ENCODE peak calls at places on chromosome 7, in ten cellular contexts. One of them, this sample, is unnamed.

GRCh38 chr7:128235469-128235868 is 5.6 kb upstream of the LEP start:
- DNase-seq in Peyer's patch: no peak
- DNase-seq in epithelial cell of esophagus: no peak
- DNase-seq in colonic mucosa: no peak
- DNase-seq in cardiac muscle cell: no peak
- DNase-seq in tibial artery: no peak
- DNase-seq in SK-N-SH: no peak
- DNase-seq in AG10803: no peak
- DNase-seq in retinal pigment epithelial cell: no peak
- DNase-seq in heart right ventricle: no peak
- DNase-seq in this sample: no peak

GRCh38 chr7:64574481-64575159 is 11.7 kb upstream of the ZNF680 start:
- DNase-seq in Peyer's patch: no peak
- DNase-seq in epithelial cell of esophagus: peak; percentile 34
- DNase-seq in colonic mucosa: peak; percentile 22
- DNase-seq in cardiac muscle cell: peak; percentile 17
- DNase-seq in tibial artery: no peak
- DNase-seq in SK-N-SH: peak; percentile 93
- DNase-seq in AG10803: peak; percentile 21
- DNase-seq in retinal pigment epithelial cell: no peak
- DNase-seq in heart right ventricle: peak; percentile 62
- DNase-seq in this sample: no peak

GRCh38 chr7:133703547-133703946 is 423.6 kb upstream of the LRGUK start:
- DNase-seq in Peyer's patch: no peak
- DNase-seq in epithelial cell of esophagus: peak; percentile 52
- DNase-seq in colonic mucosa: no peak
- DNase-seq in cardiac muscle cell: no peak
- DNase-seq in tibial artery: no peak
- DNase-seq in SK-N-SH: peak; percentile 74
- DNase-seq in AG10803: peak; percentile 86
- DNase-seq in retinal pigment epithelial cell: no peak
- DNase-seq in heart right ventricle: no peak
- DNase-seq in this sample: no peak

GRCh38 chr7:138834583-138834982 is 36.6 kb upstream of the ATP6V0A4 start:
- DNase-seq in Peyer's patch: no peak
- DNase-seq in epithelial cell of esophagus: no peak
- DNase-seq in colonic mucosa: no peak
- DNase-seq in cardiac muscle cell: no peak
- DNase-seq in tibial artery: no peak
- DNase-seq in SK-N-SH: no peak
- DNase-seq in AG10803: no peak
- DNase-seq in retinal pigment epithelial cell: no peak
- DNase-seq in heart right ventricle: no peak
- DNase-seq in this sample: no peak

GRCh38 chr7:12965767-12966166 is 278.3 kb downstream of the ARL4A start:
- DNase-seq in Peyer's patch: no peak
- DNase-seq in epithelial cell of esophagus: peak; percentile 74
- DNase-seq in colonic mucosa: no peak
- DNase-seq in cardiac muscle cell: no peak
- DNase-seq in tibial artery: no peak
- DNase-seq in SK-N-SH: no peak
- DNase-seq in AG10803: no peak
- DNase-seq in retinal pigment epithelial cell: no peak
- DNase-seq in heart right ventricle: no peak
- DNase-seq in this sample: no peak

GRCh38 chr7:45435846-45436245 is 138.3 kb upstream of the ADCY1 start:
- DNase-seq in Peyer's patch: no peak
- DNase-seq in epithelial cell of esophagus: peak; percentile 88
- DNase-seq in colonic mucosa: no peak
- DNase-seq in cardiac muscle cell: no peak
- DNase-seq in tibial artery: no peak
- DNase-seq in SK-N-SH: no peak
- DNase-seq in AG10803: peak; percentile 91
- DNase-seq in retinal pigment epithelial cell: peak; percentile 85
- DNase-seq in heart right ventricle: no peak
- DNase-seq in this sample: no peak

GRCh38 chr7:47087866-47088265 is 494.0 kb downstream of the TNS3 start:
- DNase-seq in Peyer's patch: no peak
- DNase-seq in epithelial cell of esophagus: peak; percentile 47
- DNase-seq in colonic mucosa: no peak
- DNase-seq in cardiac muscle cell: no peak
- DNase-seq in tibial artery: no peak
- DNase-seq in SK-N-SH: no peak
- DNase-seq in AG10803: peak; percentile 40
- DNase-seq in retinal pigment epithelial cell: no peak
- DNase-seq in heart right ventricle: no peak
- DNase-seq in this sample: no peak

GRCh38 chr7:75866497-75867389 is 12.1 kb upstream of the RHBDD2 start:
- DNase-seq in Peyer's patch: peak; percentile 84
- DNase-seq in epithelial cell of esophagus: peak; percentile 74
- DNase-seq in colonic mucosa: peak; percentile 56
- DNase-seq in cardiac muscle cell: peak; percentile 71
- DNase-seq in tibial artery: peak; percentile 74
- DNase-seq in SK-N-SH: peak; percentile 86
- DNase-seq in AG10803: peak; percentile 63
- DNase-seq in retinal pigment epithelial cell: no peak
- DNase-seq in heart right ventricle: peak; percentile 30
- DNase-seq in this sample: no peak

GRCh38 chr7:41005381-41005901 is 697.4 kb downstream of the INHBA start:
- DNase-seq in Peyer's patch: no peak
- DNase-seq in epithelial cell of esophagus: peak; percentile 88
- DNase-seq in colonic mucosa: no peak
- DNase-seq in cardiac muscle cell: no peak
- DNase-seq in tibial artery: no peak
- DNase-seq in SK-N-SH: no peak
- DNase-seq in AG10803: peak; percentile 92
- DNase-seq in retinal pigment epithelial cell: no peak
- DNase-seq in heart right ventricle: no peak
- DNase-seq in this sample: no peak

GRCh38 chr7:152479595-152479994 is 43.8 kb upstream of the KMT2C start:
- DNase-seq in Peyer's patch: no peak
- DNase-seq in epithelial cell of esophagus: no peak
- DNase-seq in colonic mucosa: no peak
- DNase-seq in cardiac muscle cell: no peak
- DNase-seq in tibial artery: no peak
- DNase-seq in SK-N-SH: no peak
- DNase-seq in AG10803: no peak
- DNase-seq in retinal pigment epithelial cell: no peak
- DNase-seq in heart right ventricle: no peak
- DNase-seq in this sample: no peak

GRCh38 chr7:102412548-102412947 is 16.4 kb downstream of the PRKRIP1 start:
- DNase-seq in Peyer's patch: peak; percentile 75
- DNase-seq in epithelial cell of esophagus: peak; percentile 37
- DNase-seq in colonic mucosa: no peak
- DNase-seq in cardiac muscle cell: no peak
- DNase-seq in tibial artery: no peak
- DNase-seq in SK-N-SH: peak; percentile 73
- DNase-seq in AG10803: peak; percentile 25
- DNase-seq in retinal pigment epithelial cell: no peak
- DNase-seq in heart right ventricle: peak; percentile 38
- DNase-seq in this sample: no peak

GRCh38 chr7:58316-58715 is 134.1 kb upstream of the FAM20C start:
- DNase-seq in Peyer's patch: peak; percentile 27
- DNase-seq in epithelial cell of esophagus: no peak
- DNase-seq in colonic mucosa: no peak
- DNase-seq in cardiac muscle cell: no peak
- DNase-seq in tibial artery: no peak
- DNase-seq in SK-N-SH: no peak
- DNase-seq in AG10803: no peak
- DNase-seq in retinal pigment epithelial cell: no peak
- DNase-seq in heart right ventricle: no peak
- DNase-seq in this sample: no peak

GRCh38 chr7:151342811-151343210 is 1.2 kb downstream of the NUB1 start:
- DNase-seq in Peyer's patch: no peak
- DNase-seq in epithelial cell of esophagus: no peak
- DNase-seq in colonic mucosa: no peak
- DNase-seq in cardiac muscle cell: no peak
- DNase-seq in tibial artery: no peak
- DNase-seq in SK-N-SH: peak; percentile 32
- DNase-seq in AG10803: no peak
- DNase-seq in retinal pigment epithelial cell: no peak
- DNase-seq in heart right ventricle: no peak
- DNase-seq in this sample: no peak

DNA sequence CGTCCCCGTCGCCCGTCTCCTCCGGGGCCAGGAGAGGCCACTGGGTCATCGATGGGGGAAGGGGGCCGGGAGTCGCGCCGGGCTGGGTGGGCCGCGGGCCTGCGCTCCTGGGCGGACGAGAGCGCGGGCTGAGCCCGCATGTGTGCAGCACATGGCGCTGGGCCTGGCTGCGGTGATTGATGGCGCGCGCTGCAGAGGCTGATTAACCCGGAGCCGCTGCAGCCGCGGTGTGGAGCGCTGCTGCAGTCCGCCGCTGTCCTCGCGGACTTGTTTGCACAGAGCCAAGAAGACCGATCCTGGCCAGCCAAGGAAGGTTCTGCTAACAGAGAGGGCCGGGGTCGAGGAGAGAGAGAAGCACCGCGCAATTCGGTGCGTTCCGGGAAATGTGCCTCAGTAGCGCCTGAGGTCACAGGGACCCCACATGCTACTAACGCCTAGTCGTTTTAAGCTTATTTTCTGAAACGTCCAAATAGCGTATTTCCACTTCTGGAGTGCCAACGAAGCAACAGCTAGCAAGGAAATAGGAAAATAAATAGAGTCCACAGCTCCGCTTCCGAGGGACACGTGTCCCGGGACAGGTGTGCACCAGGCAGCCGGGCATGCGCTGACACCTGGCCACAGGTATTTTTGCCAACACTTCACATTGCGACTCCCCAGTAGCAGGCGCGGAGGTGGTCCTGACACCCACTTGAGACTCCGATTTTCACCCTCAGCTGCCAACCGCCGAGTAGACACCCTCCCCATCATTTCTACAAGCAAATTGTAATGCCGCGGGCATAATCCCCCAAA is 6.2 kb downstream of the MNX1 start:
- DNase-seq in Peyer's patch: no peak
- DNase-seq in epithelial cell of esophagus: peak; percentile 42
- DNase-seq in colonic mucosa: no peak
- DNase-seq in cardiac muscle cell: peak; percentile 65
- DNase-seq in tibial artery: peak; percentile 50
- DNase-seq in SK-N-SH: peak; percentile 88
- DNase-seq in AG10803: peak; percentile 50
- DNase-seq in retinal pigment epithelial cell: no peak
- DNase-seq in heart right ventricle: no peak
- DNase-seq in this sample: no peak
- H3K4me3 ChIP-seq in Peyer's patch: no peak overlapping the region
- H3K4me3 ChIP-seq in epithelial cell of esophagus: no peak overlapping the region
- H3K4me3 ChIP-seq in colonic mucosa: no peak overlapping the region
- H3K4me3 ChIP-seq in cardiac muscle cell: no peak overlapping the region
- H3K4me3 ChIP-seq in tibial artery: no peak overlapping the region
- H3K4me3 ChIP-seq in SK-N-SH: no peak overlapping the region
- H3K4me3 ChIP-seq in AG10803: no peak overlapping the region
- H3K4me3 ChIP-seq in retinal pigment epithelial cell: no peak overlapping the region
- H3K4me3 ChIP-seq in heart right ventricle: no peak overlapping the region
- H3K4me3 ChIP-seq in this sample: no peak overlapping the region

DNA sequence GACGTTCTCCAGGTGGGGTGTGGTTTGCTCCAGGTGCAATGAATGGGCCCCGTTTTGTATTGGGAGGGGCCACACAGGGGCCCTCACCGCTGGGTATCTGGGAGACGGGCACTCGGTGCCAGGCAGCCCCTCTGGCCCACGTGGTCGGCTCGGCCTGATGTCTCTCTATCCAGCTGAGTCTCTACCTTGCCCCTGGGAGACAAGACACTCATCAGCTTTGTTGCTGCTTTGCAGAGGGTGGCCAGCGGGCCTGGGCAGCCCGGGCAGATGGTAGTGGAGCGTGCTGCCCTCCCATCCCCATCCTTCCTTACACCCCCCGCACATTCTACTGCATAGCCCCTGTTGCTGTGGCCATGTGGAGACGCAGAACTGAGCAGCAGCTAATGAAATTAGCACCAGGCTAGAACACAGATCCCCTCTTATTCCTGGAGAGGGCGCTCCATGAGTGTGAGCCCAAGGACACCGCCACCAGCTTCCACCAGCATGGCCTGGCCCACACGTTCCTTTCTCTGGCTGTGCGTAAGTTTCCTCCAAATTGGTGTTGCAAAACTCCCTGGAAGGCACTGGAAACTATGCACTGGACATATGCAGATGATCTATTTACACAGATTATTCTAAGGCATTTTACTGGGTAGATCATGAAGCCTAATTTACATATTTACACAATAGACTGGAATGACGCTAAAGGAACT is 455.8 kb upstream of the FOXK1 start:
- DNase-seq in Peyer's patch: no peak
- DNase-seq in epithelial cell of esophagus: no peak
- DNase-seq in colonic mucosa: no peak
- DNase-seq in cardiac muscle cell: no peak
- DNase-seq in tibial artery: no peak
- DNase-seq in SK-N-SH: no peak
- DNase-seq in AG10803: no peak
- DNase-seq in retinal pigment epithelial cell: no peak
- DNase-seq in heart right ventricle: no peak
- DNase-seq in this sample: peak; percentile 22
- TF ChIP-seq CTCF in Peyer's patch: no peak
- TF ChIP-seq CTCF in epithelial cell of esophagus: no peak
- TF ChIP-seq CTCF in colonic mucosa: no peak
- TF ChIP-seq CTCF in cardiac muscle cell: no peak
- TF ChIP-seq CTCF in tibial artery: no peak
- TF ChIP-seq CTCF in SK-N-SH: no peak
- TF ChIP-seq CTCF in AG10803: no peak
- TF ChIP-seq CTCF in retinal pigment epithelial cell: no peak
- TF ChIP-seq CTCF in heart right ventricle: no peak
- TF ChIP-seq CTCF in this sample: peak; percentile 10

GRCh38 chr7:50306491-50307367 is 2.2 kb downstream of the IKZF1 start:
- DNase-seq in Peyer's patch: no peak
- DNase-seq in epithelial cell of esophagus: no peak
- DNase-seq in colonic mucosa: no peak
- DNase-seq in cardiac muscle cell: no peak
- DNase-seq in tibial artery: no peak
- DNase-seq in SK-N-SH: no peak
- DNase-seq in AG10803: no peak
- DNase-seq in retinal pigment epithelial cell: no peak
- DNase-seq in heart right ventricle: no peak
- DNase-seq in this sample: no peak
- H3K4me3 ChIP-seq in Peyer's patch: peak overlapping the region; percentile 75
- H3K4me3 ChIP-seq in epithelial cell of esophagus: no peak overlapping the region
- H3K4me3 ChIP-seq in colonic mucosa: peak overlapping the region; percentile 37
- H3K4me3 ChIP-seq in cardiac muscle cell: no peak overlapping the region
- H3K4me3 ChIP-seq in tibial artery: no peak overlapping the region
- H3K4me3 ChIP-seq in SK-N-SH: no peak overlapping the region
- H3K4me3 ChIP-seq in AG10803: no peak overlapping the region
- H3K4me3 ChIP-seq in retinal pigment epithelial cell: no peak overlapping the region
- H3K4me3 ChIP-seq in heart right ventricle: peak overlapping the region; percentile 49
- H3K4me3 ChIP-seq in this sample: no peak overlapping the region

DNA sequence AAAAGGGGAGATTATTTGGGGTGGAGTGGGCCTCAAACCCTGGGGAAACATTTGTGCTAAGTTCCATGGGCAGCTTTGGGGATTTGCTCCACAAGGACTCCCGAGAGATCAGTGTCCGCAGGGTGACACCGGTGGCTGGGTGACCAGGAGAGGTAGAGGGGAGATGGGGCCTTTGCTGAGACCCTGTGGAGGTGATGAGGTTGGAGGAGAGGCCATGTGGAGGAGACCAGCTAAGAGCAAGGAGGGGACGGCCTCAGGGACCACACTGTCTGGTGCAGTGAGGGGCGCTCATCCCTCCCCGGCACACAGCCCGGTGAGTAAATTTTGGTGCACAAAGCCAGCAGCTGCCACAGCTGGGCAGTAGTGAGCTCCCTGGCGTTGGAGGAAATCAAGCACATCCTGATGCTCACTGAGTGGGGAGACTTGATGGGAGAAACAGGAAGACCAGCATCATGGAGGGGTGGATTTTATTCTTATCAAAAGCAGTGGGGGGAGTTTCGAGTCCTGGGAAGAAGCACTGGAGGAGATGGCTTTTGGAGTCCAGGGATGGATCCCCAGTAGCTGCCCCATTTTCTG is 20.2 kb upstream of the ELFN1 start:
- DNase-seq in Peyer's patch: no peak
- DNase-seq in epithelial cell of esophagus: no peak
- DNase-seq in colonic mucosa: no peak
- DNase-seq in cardiac muscle cell: no peak
- DNase-seq in tibial artery: no peak
- DNase-seq in SK-N-SH: no peak
- DNase-seq in AG10803: no peak
- DNase-seq in retinal pigment epithelial cell: no peak
- DNase-seq in heart right ventricle: no peak
- DNase-seq in this sample: no peak
- TF ChIP-seq CTCF in Peyer's patch: no peak
- TF ChIP-seq CTCF in epithelial cell of esophagus: no peak
- TF ChIP-seq CTCF in colonic mucosa: no peak
- TF ChIP-seq CTCF in cardiac muscle cell: no peak
- TF ChIP-seq CTCF in tibial artery: no peak
- TF ChIP-seq CTCF in SK-N-SH: no peak
- TF ChIP-seq CTCF in AG10803: no peak
- TF ChIP-seq CTCF in retinal pigment epithelial cell: no peak
- TF ChIP-seq CTCF in heart right ventricle: no peak
- TF ChIP-seq CTCF in this sample: no peak

This sample was measured in LNCaP clone FGC.